ENCODE peak calls at places on chromosomes 6 and 20, in ten cellular contexts. M is lung; N is foreskin fibroblast; D is CD8-positive, alpha-beta T cell; P is mucosa of descending colon; K is uterus; U is WTC11; F is fibroblast of pulmonary artery; S is thoracic aorta; I is MCF 10A. J is an unnamed sample.

GRCh38 chr6:33786736-33787135 is 2.2 kb downstream of the LEMD2 start:
- DNase-seq in M (no peak), N (no peak), D (no peak), P (no peak), K (no peak), U (no peak), F (no peak), S (no peak), I (no peak), J (no peak)

GRCh38 chr20:51767867-51768758 is at the start of gene ATP9A:
- DNase-seq in M (peak), N (no peak), D (no peak), P (peak), K (peak), U (peak), F (peak), S (no peak), I (peak), J (peak)

GRCh38 chr6:167758309-167759023 is 68.2 kb upstream of the AFDN start:
- DNase-seq in M (no peak), N (no peak), D (no peak), P (no peak), K (no peak), U (no peak), F (no peak), S (no peak), I (no peak), J (no peak)

GRCh38 chr20:44732327-44732726 is 13.3 kb upstream of the KCNK15 start:
- DNase-seq in M (no peak), N (no peak), D (no peak), P (no peak), K (no peak), U (no peak), F (no peak), S (no peak), I (peak), J (no peak)

GRCh38 chr6:28353356-28353755 is 3.6 kb downstream of the ZKSCAN3 start:
- DNase-seq in M (no peak), N (no peak), D (no peak), P (no peak), K (no peak), U (no peak), F (no peak), S (no peak), I (no peak), J (no peak)

GRCh38 chr20:57620274-57620990 is at the start of gene ZBP1:
- DNase-seq in M (no peak), N (no peak), D (no peak), P (peak), K (no peak), U (no peak), F (no peak), S (no peak), I (no peak), J (no peak)

GRCh38 chr6:169344651-169345050 is 91.0 kb upstream of the THBS2 start:
- DNase-seq in M (no peak), N (peak), D (no peak), P (no peak), K (no peak), U (no peak), F (no peak), S (no peak), I (no peak), J (no peak)

GRCh38 chr6:14555804-14556203 is 438.2 kb downstream of the CD83 start:
- DNase-seq in M (no peak), N (no peak), D (no peak), P (no peak), K (no peak), U (no peak), F (no peak), S (no peak), I (no peak), J (no peak)

GRCh38 chr20:10115021-10115420 is 80.2 kb downstream of the ANKEF1 start:
- DNase-seq in M (no peak), N (peak), D (no peak), P (no peak), K (no peak), U (no peak), F (peak), S (no peak), I (peak), J (no peak)

GRCh38 chr6:38143191-38144154 is 323.9 kb downstream of the ZFAND3 start:
- DNase-seq in M (no peak), N (no peak), D (no peak), P (no peak), K (no peak), U (no peak), F (no peak), S (no peak), I (no peak), J (no peak)

GRCh38 chr6:3318821-3319540 is 60.2 kb downstream of the PSMG4 start:
- DNase-seq in M (no peak), N (no peak), D (no peak), P (no peak), K (peak), U (no peak), F (no peak), S (no peak), I (no peak), J (no peak)

GRCh38 chr6:152099816-152100618 is 292.5 kb downstream of the ESR1 start:
- DNase-seq in M (peak), N (peak), D (no peak), P (no peak), K (no peak), U (no peak), F (peak), S (no peak), I (peak), J (no peak)

GRCh38 chr6:53734473-53735299 is 60.1 kb upstream of the LRRC1 start:
- DNase-seq in M (no peak), N (peak), D (no peak), P (peak), K (no peak), U (peak), F (peak), S (no peak), I (peak), J (peak)

GRCh38 chr6:108920751-108921150 is 72.5 kb downstream of the ARMC2 start:
- DNase-seq in M (no peak), N (no peak), D (no peak), P (no peak), K (no peak), U (peak), F (no peak), S (no peak), I (no peak), J (no peak)

GRCh38 chr6:20791932-20792331 is 257.7 kb downstream of the CDKAL1 start:
- DNase-seq in M (no peak), N (no peak), D (no peak), P (no peak), K (no peak), U (no peak), F (no peak), S (no peak), I (no peak), J (no peak)

GRCh38 chr20:52975024-52975732 is 3.0 kb downstream of the TSHZ2 start:
- DNase-seq in M (no peak), N (no peak), D (no peak), P (no peak), K (peak), U (no peak), F (peak), S (no peak), I (no peak), J (no peak)

GRCh38 chr6:31882344-31882743 is 3.5 kb upstream of the SLC44A4 start:
- DNase-seq in M (no peak), N (peak), D (no peak), P (no peak), K (no peak), U (no peak), F (peak), S (no peak), I (no peak), J (peak)

GRCh38 chr20:59784365-59785117 is 148.9 kb downstream of the SYCP2 start:
- DNase-seq in M (no peak), N (no peak), D (no peak), P (no peak), K (no peak), U (no peak), F (no peak), S (no peak), I (no peak), J (no peak)

GRCh38 chr20:35515949-35516645 is 13.4 kb downstream of the C20orf173 start:
- DNase-seq in M (no peak), N (peak), D (no peak), P (no peak), K (no peak), U (no peak), F (peak), S (no peak), I (peak), J (no peak)

GRCh38 chr6:158069800-158070195 is 88.1 kb downstream of the SYNJ2 start:
- DNase-seq in M (no peak), N (no peak), D (no peak), P (no peak), K (no peak), U (no peak), F (peak), S (no peak), I (no peak), J (no peak)

GRCh38 chr6:13989424-13990144 is 64.8 kb downstream of the RNF182 start:
- DNase-seq in M (no peak), N (no peak), D (no peak), P (no peak), K (no peak), U (no peak), F (no peak), S (no peak), I (no peak), J (no peak)

GRCh38 chr20:4016349-4017050 is 1.1 kb upstream of the RNF24 start:
- DNase-seq in M (no peak), N (no peak), D (no peak), P (no peak), K (no peak), U (no peak), F (no peak), S (no peak), I (no peak), J (no peak)

GRCh38 chr20:59495166-59495565 is 109.2 kb upstream of the PHACTR3 start:
- DNase-seq in M (no peak), N (no peak), D (no peak), P (no peak), K (no peak), U (no peak), F (no peak), S (no peak), I (no peak), J (no peak)

GRCh38 chr6:42030585-42031506 is 19.5 kb upstream of the TAF8 start:
- DNase-seq in M (peak), N (no peak), D (no peak), P (no peak), K (no peak), U (peak), F (peak), S (no peak), I (no peak), J (peak)

GRCh38 chr20:45407067-45407745 is 883 bp upstream of the DBNDD2 start:
- DNase-seq in M (no peak), N (no peak), D (no peak), P (no peak), K (peak), U (no peak), F (peak), S (no peak), I (no peak), J (peak)

GRCh38 chr6:5302995-5303622 is 41.8 kb downstream of the FARS2 start:
- DNase-seq in M (peak), N (no peak), D (peak), P (peak), K (no peak), U (peak), F (peak), S (no peak), I (peak), J (no peak)

GRCh38 chr6:139194740-139195139 is 59.9 kb downstream of the HECA start:
- DNase-seq in M (no peak), N (no peak), D (no peak), P (no peak), K (no peak), U (no peak), F (no peak), S (no peak), I (no peak), J (no peak)

GRCh38 chr20:49203746-49204145 is 15.5 kb upstream of the DDX27 start:
- DNase-seq in M (no peak), N (no peak), D (no peak), P (no peak), K (no peak), U (no peak), F (no peak), S (no peak), I (no peak), J (no peak)

GRCh38 chr6:41071501-41071922 is 644 bp downstream of the OARD1 start:
- DNase-seq in M (no peak), N (no peak), D (no peak), P (peak), K (no peak), U (peak), F (no peak), S (no peak), I (no peak), J (peak)

GRCh38 chr6:88807622-88808021 is 155.8 kb downstream of the RNGTT start:
- DNase-seq in M (no peak), N (no peak), D (no peak), P (no peak), K (no peak), U (no peak), F (no peak), S (no peak), I (no peak), J (no peak)

GRCh38 chr20:50678213-50678898 is 13.0 kb downstream of the RIPOR3 start:
- DNase-seq in M (no peak), N (no peak), D (no peak), P (no peak), K (no peak), U (no peak), F (peak), S (no peak), I (peak), J (no peak)

GRCh38 chr6:144362042-144363018 is 77.2 kb downstream of the UTRN start:
- DNase-seq in M (no peak), N (no peak), D (no peak), P (no peak), K (peak), U (no peak), F (peak), S (no peak), I (no peak), J (no peak)

GRCh38 chr20:23407770-23408467 is 13.4 kb downstream of the NAPB start:
- DNase-seq in M (no peak), N (no peak), D (no peak), P (no peak), K (no peak), U (no peak), F (no peak), S (no peak), I (no peak), J (no peak)

GRCh38 chr6:100796049-100796823 is 84.9 kb downstream of the ASCC3 start:
- DNase-seq in M (no peak), N (no peak), D (no peak), P (no peak), K (no peak), U (no peak), F (no peak), S (no peak), I (no peak), J (no peak)

GRCh38 chr20:19821605-19822004 is 63.5 kb downstream of the RIN2 start:
- DNase-seq in M (no peak), N (no peak), D (no peak), P (no peak), K (no peak), U (no peak), F (no peak), S (no peak), I (no peak), J (no peak)

GRCh38 chr20:9172908-9173307 is 104.0 kb downstream of the PLCB4 start:
- DNase-seq in M (no peak), N (peak), D (no peak), P (no peak), K (no peak), U (no peak), F (peak), S (no peak), I (peak), J (no peak)

GRCh38 chr20:13953227-13953626 is 37.2 kb downstream of the SEL1L2 start:
- DNase-seq in M (no peak), N (no peak), D (no peak), P (no peak), K (no peak), U (peak), F (no peak), S (no peak), I (no peak), J (no peak)

GRCh38 chr6:35089935-35090505 is 51.1 kb downstream of the TCP11 start:
- DNase-seq in M (no peak), N (peak), D (no peak), P (peak), K (no peak), U (no peak), F (peak), S (no peak), I (no peak), J (no peak)

GRCh38 chr20:42678895-42679294 is 510.8 kb downstream of the PTPRT start:
- DNase-seq in M (no peak), N (no peak), D (no peak), P (no peak), K (no peak), U (peak), F (no peak), S (no peak), I (no peak), J (no peak)
- TF ChIP-seq CTCF in M (no peak), N (no peak), D (no peak), P (no peak), K (no peak), U (peak), F (no peak), S (no peak), I (no peak), J (no peak)

DNA sequence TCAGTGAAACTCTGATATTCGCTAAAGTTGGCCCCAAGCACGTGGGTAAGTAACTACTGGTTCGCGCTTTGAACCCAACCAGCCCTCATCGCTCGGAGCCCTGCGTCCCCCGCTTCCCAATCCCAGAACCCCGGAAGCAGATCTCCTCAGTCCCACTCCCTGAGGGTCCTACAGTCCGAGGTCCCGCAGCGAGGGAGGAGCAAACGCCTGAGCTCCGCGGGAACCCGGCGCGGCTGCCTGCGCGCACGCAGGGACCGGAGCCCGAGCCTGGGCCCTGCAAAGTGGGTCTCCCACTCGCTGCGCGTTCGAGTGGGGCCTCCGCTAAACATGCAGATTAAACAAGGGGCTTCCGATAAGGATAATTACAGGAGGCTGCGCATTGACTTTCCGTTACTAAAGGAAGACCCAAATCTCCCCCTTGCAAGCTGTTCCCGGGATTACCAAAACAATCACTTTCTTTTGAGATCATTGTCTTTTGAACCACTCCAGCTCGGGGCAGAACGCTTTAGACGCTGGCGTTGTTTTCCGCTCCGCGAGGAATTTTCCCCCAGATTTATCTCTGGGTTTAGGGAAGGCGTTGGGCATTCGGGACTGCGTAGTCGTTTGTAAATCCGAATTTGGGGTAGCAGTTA is 1.3 kb upstream of the VSX1 start:
- DNase-seq in M (no peak), N (no peak), D (no peak), P (no peak), K (no peak), U (no peak), F (no peak), S (no peak), I (no peak), J (no peak)
- TF ChIP-seq CTCF in M (no peak), N (no peak), D (no peak), P (no peak), K (no peak), U (no peak), F (no peak), S (no peak), I (no peak), J (no peak)

GRCh38 chr20:39105551-39105950 is 143.4 kb downstream of the DHX35 start:
- DNase-seq in M (no peak), N (no peak), D (no peak), P (no peak), K (no peak), U (no peak), F (no peak), S (no peak), I (no peak), J (no peak)
- TF ChIP-seq CTCF in M (no peak), N (no peak), D (no peak), P (no peak), K (no peak), U (peak), F (no peak), S (no peak), I (peak), J (peak)

GRCh38 chr6:56765494-56765893 is 122.8 kb upstream of the DST start:
- DNase-seq in M (no peak), N (no peak), D (no peak), P (no peak), K (no peak), U (no peak), F (no peak), S (no peak), I (no peak), J (no peak)

GRCh38 chr6:56760842-56761241 is 118.2 kb upstream of the DST start:
- DNase-seq in M (no peak), N (no peak), D (no peak), P (no peak), K (no peak), U (no peak), F (no peak), S (no peak), I (no peak), J (no peak)

GRCh38 chr6:56766139-56766805 is 123.6 kb upstream of the DST start:
- DNase-seq in M (no peak), N (no peak), D (no peak), P (no peak), K (no peak), U (no peak), F (no peak), S (no peak), I (no peak), J (no peak)

GRCh38 chr6:56766806-56767178 is 124.1 kb upstream of the DST start:
- DNase-seq in M (no peak), N (peak), D (no peak), P (no peak), K (no peak), U (no peak), F (peak), S (no peak), I (no peak), J (no peak)

DNA sequence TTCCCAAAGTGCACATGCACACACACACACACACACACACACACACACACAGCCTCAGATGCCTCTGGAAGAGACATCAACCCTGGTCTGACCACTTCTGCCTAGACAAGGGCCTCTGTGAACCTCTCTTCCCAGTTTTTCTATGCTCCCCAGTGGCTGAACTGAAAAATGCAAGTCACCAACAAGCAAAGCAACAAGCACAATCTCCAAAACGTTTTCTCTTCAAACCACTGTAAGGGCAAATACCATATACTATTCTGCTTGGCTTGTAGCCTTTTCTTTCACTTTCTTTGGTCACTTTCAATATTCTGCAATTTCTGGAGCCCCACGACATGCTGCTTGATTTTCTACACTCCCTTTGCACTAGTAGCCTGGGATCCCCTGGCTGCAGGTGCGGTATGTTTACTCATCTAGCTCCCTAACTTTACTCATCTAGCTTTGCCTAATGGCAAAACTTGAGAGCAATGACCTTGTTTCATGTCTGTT is 121.4 kb upstream of the DST start:
- DNase-seq in M (no peak), N (no peak), D (no peak), P (no peak), K (no peak), U (no peak), F (peak), S (no peak), I (peak), J (no peak)
- TF ChIP-seq CTCF in M (no peak), N (peak), D (no peak), P (no peak), K (no peak), U (peak), F (peak), S (peak), I (peak), J (peak)

DNA sequence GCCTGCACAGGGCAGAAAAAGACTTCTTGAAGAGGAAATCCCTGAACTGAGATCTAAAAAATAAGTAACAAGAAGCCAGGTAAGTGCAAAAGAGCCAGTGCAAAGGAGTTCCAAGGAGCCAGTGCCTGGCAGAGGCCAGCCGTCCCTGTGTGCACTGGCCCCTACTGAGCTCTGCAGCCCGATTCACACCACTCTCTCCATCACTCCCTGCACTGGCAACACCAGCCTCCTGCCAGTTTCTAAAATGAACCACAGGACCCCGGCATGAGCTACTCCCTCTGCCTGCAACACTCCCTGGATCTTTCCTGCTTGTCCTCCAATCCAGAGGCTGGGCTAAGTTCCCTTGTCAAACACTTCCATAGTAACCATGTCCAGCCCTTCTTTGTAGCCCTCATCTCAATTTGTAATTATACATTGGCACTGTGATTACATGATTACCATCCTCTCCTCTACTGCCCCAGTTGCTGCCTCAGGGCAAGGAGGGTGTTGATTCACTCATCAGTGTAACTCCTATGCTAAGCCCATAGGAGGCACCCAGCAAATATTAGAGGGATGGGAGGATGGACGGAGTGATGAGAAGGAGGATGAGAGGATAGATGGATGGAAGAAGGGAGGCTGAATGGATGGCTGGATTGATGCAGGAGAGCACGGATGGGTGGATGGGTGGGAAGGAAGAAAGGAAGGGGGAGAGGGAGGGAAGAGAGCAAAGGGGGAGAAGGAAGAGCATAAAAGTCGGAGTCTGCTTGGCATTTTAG is 49.3 kb downstream of the SIRPA start:
- DNase-seq in M (no peak), N (no peak), D (no peak), P (no peak), K (no peak), U (no peak), F (no peak), S (no peak), I (peak), J (no peak)
- TF ChIP-seq CTCF in M (no peak), N (no peak), D (no peak), P (no peak), K (no peak), U (no peak), F (no peak), S (no peak), I (no peak), J (no peak)

J was measured in glutamatergic neuron.